ENCODE peak calls at places on chromosomes 4 and X, in six cellular contexts. One of them, this sample, is unnamed.

GRCh38 chrX:150680974-150681373 is 12.2 kb upstream of the MTMR1 start:
- DNase-seq in fibroblast of pulmonary artery: peak; percentile 49
- DNase-seq in endothelial cell: no peak
- DNase-seq in MM.1S: no peak
- DNase-seq in cardiac muscle cell: peak; percentile 29
- DNase-seq in GM12865: no peak
- DNase-seq in this sample: no peak

GRCh38 chr4:186719925-186720694 is 3.5 kb downstream of the FAT1 start:
- DNase-seq in fibroblast of pulmonary artery: peak; percentile 75
- DNase-seq in endothelial cell: peak; percentile 48
- DNase-seq in MM.1S: peak; percentile 45
- DNase-seq in cardiac muscle cell: peak; percentile 70
- DNase-seq in GM12865: peak; percentile 12
- DNase-seq in this sample: no peak

GRCh38 chr4:24240655-24241054 is 343.7 kb downstream of the DHX15 start:
- DNase-seq in fibroblast of pulmonary artery: no peak
- DNase-seq in endothelial cell: no peak
- DNase-seq in MM.1S: no peak
- DNase-seq in cardiac muscle cell: no peak
- DNase-seq in GM12865: no peak
- DNase-seq in this sample: peak; percentile 37

GRCh38 chr4:182916483-182917181 is 554 bp downstream of the DCTD start:
- DNase-seq in fibroblast of pulmonary artery: peak; percentile 77
- DNase-seq in endothelial cell: peak; percentile 53
- DNase-seq in MM.1S: peak; percentile 32
- DNase-seq in cardiac muscle cell: peak; percentile 80
- DNase-seq in GM12865: peak; percentile 62
- DNase-seq in this sample: peak; percentile 45

GRCh38 chr4:54929459-54929858 is 195.9 kb downstream of the KDR start:
- DNase-seq in fibroblast of pulmonary artery: peak; percentile 14
- DNase-seq in endothelial cell: no peak
- DNase-seq in MM.1S: no peak
- DNase-seq in cardiac muscle cell: no peak
- DNase-seq in GM12865: no peak
- DNase-seq in this sample: no peak

GRCh38 chr4:82614868-82615449 is 53.2 kb upstream of the TMEM150C start:
- DNase-seq in fibroblast of pulmonary artery: no peak
- DNase-seq in endothelial cell: no peak
- DNase-seq in MM.1S: no peak
- DNase-seq in cardiac muscle cell: no peak
- DNase-seq in GM12865: no peak
- DNase-seq in this sample: no peak

GRCh38 chr4:114659386-114660008 is 60.9 kb downstream of the UGT8 start:
- DNase-seq in fibroblast of pulmonary artery: peak; percentile 77
- DNase-seq in endothelial cell: peak; percentile 64
- DNase-seq in MM.1S: peak; percentile 60
- DNase-seq in cardiac muscle cell: peak; percentile 76
- DNase-seq in GM12865: peak; percentile 86
- DNase-seq in this sample: peak; percentile 70

GRCh38 chr4:156194896-156195295 is 241.2 kb upstream of the CTSO start:
- DNase-seq in fibroblast of pulmonary artery: no peak
- DNase-seq in endothelial cell: no peak
- DNase-seq in MM.1S: no peak
- DNase-seq in cardiac muscle cell: no peak
- DNase-seq in GM12865: no peak
- DNase-seq in this sample: no peak

GRCh38 chr4:72613959-72614358 is 44.9 kb upstream of the ADAMTS3 start:
- DNase-seq in fibroblast of pulmonary artery: no peak
- DNase-seq in endothelial cell: no peak
- DNase-seq in MM.1S: no peak
- DNase-seq in cardiac muscle cell: no peak
- DNase-seq in GM12865: no peak
- DNase-seq in this sample: no peak

GRCh38 chrX:153763989-153764755 is at the start of gene PLXNB3:
- DNase-seq in fibroblast of pulmonary artery: peak; percentile 65
- DNase-seq in endothelial cell: peak; percentile 74
- DNase-seq in MM.1S: peak; percentile 61
- DNase-seq in cardiac muscle cell: peak; percentile 71
- DNase-seq in GM12865: peak; percentile 64
- DNase-seq in this sample: peak; percentile 80

GRCh38 chr4:76373919-76374552 is 46.9 kb downstream of the CCDC158 start:
- DNase-seq in fibroblast of pulmonary artery: peak; percentile 71
- DNase-seq in endothelial cell: no peak
- DNase-seq in MM.1S: no peak
- DNase-seq in cardiac muscle cell: peak; percentile 53
- DNase-seq in GM12865: no peak
- DNase-seq in this sample: no peak

GRCh38 chr4:89664521-89664920 is 172.4 kb downstream of the SNCA start:
- DNase-seq in fibroblast of pulmonary artery: no peak
- DNase-seq in endothelial cell: no peak
- DNase-seq in MM.1S: no peak
- DNase-seq in cardiac muscle cell: no peak
- DNase-seq in GM12865: no peak
- DNase-seq in this sample: no peak

GRCh38 chr4:179415842-179416223 is 1973.6 kb upstream of the AGA start:
- DNase-seq in fibroblast of pulmonary artery: no peak
- DNase-seq in endothelial cell: no peak
- DNase-seq in MM.1S: no peak
- DNase-seq in cardiac muscle cell: no peak
- DNase-seq in GM12865: no peak
- DNase-seq in this sample: no peak

GRCh38 chr4:61872983-61873382 is 672.9 kb downstream of the ADGRL3 start:
- DNase-seq in fibroblast of pulmonary artery: no peak
- DNase-seq in endothelial cell: no peak
- DNase-seq in MM.1S: no peak
- DNase-seq in cardiac muscle cell: no peak
- DNase-seq in GM12865: no peak
- DNase-seq in this sample: no peak

GRCh38 chr4:43352859-43353258 is 460.3 kb downstream of the GRXCR1 start:
- DNase-seq in fibroblast of pulmonary artery: no peak
- DNase-seq in endothelial cell: no peak
- DNase-seq in MM.1S: no peak
- DNase-seq in cardiac muscle cell: no peak
- DNase-seq in GM12865: no peak
- DNase-seq in this sample: no peak

GRCh38 chr4:185256444-185256843 is 47.0 kb downstream of the SNX25 start:
- DNase-seq in fibroblast of pulmonary artery: peak; percentile 59
- DNase-seq in endothelial cell: no peak
- DNase-seq in MM.1S: no peak
- DNase-seq in cardiac muscle cell: peak; percentile 48
- DNase-seq in GM12865: no peak
- DNase-seq in this sample: no peak

GRCh38 chr4:30536231-30536630 is 183.9 kb upstream of the PCDH7 start:
- DNase-seq in fibroblast of pulmonary artery: peak; percentile 35
- DNase-seq in endothelial cell: no peak
- DNase-seq in MM.1S: no peak
- DNase-seq in cardiac muscle cell: peak; percentile 36
- DNase-seq in GM12865: no peak
- DNase-seq in this sample: no peak

GRCh38 chrX:54294306-54294705 is 63.5 kb downstream of the WNK3 start:
- DNase-seq in fibroblast of pulmonary artery: no peak
- DNase-seq in endothelial cell: no peak
- DNase-seq in MM.1S: no peak
- DNase-seq in cardiac muscle cell: no peak
- DNase-seq in GM12865: no peak
- DNase-seq in this sample: no peak

GRCh38 chrX:53190363-53190960 is 34.5 kb downstream of the KDM5C start:
- DNase-seq in fibroblast of pulmonary artery: peak; percentile 3
- DNase-seq in endothelial cell: peak; percentile 9
- DNase-seq in MM.1S: no peak
- DNase-seq in cardiac muscle cell: no peak
- DNase-seq in GM12865: no peak
- DNase-seq in this sample: peak; percentile 64

GRCh38 chr4:24428850-24429249 is 155.5 kb downstream of the DHX15 start:
- DNase-seq in fibroblast of pulmonary artery: no peak
- DNase-seq in endothelial cell: no peak
- DNase-seq in MM.1S: no peak
- DNase-seq in cardiac muscle cell: no peak
- DNase-seq in GM12865: no peak
- DNase-seq in this sample: no peak

GRCh38 chr4:88215351-88215750 is 56.9 kb upstream of the ABCG2 start:
- DNase-seq in fibroblast of pulmonary artery: no peak
- DNase-seq in endothelial cell: no peak
- DNase-seq in MM.1S: no peak
- DNase-seq in cardiac muscle cell: no peak
- DNase-seq in GM12865: no peak
- DNase-seq in this sample: no peak

GRCh38 chr4:38739438-38739837 is 43.4 kb downstream of the TLR10 start:
- DNase-seq in fibroblast of pulmonary artery: no peak
- DNase-seq in endothelial cell: no peak
- DNase-seq in MM.1S: no peak
- DNase-seq in cardiac muscle cell: no peak
- DNase-seq in GM12865: no peak
- DNase-seq in this sample: no peak

GRCh38 chr4:98599617-98600016 is 58.8 kb downstream of the TSPAN5 start:
- DNase-seq in fibroblast of pulmonary artery: no peak
- DNase-seq in endothelial cell: no peak
- DNase-seq in MM.1S: no peak
- DNase-seq in cardiac muscle cell: no peak
- DNase-seq in GM12865: no peak
- DNase-seq in this sample: no peak

GRCh38 chr4:98603683-98604573 is 54.5 kb downstream of the TSPAN5 start:
- DNase-seq in fibroblast of pulmonary artery: peak; percentile 56
- DNase-seq in endothelial cell: no peak
- DNase-seq in MM.1S: no peak
- DNase-seq in cardiac muscle cell: peak; percentile 60
- DNase-seq in GM12865: peak; percentile 18
- DNase-seq in this sample: no peak

GRCh38 chr4:98601719-98602118 is 56.7 kb downstream of the TSPAN5 start:
- DNase-seq in fibroblast of pulmonary artery: peak; percentile 39
- DNase-seq in endothelial cell: no peak
- DNase-seq in MM.1S: no peak
- DNase-seq in cardiac muscle cell: peak; percentile 35
- DNase-seq in GM12865: no peak
- DNase-seq in this sample: no peak

GRCh38 chr4:98604723-98605122 is 53.7 kb downstream of the TSPAN5 start:
- DNase-seq in fibroblast of pulmonary artery: peak; percentile 39
- DNase-seq in endothelial cell: no peak
- DNase-seq in MM.1S: no peak
- DNase-seq in cardiac muscle cell: peak; percentile 44
- DNase-seq in GM12865: no peak
- DNase-seq in this sample: no peak

GRCh38 chr4:98602270-98602669 is 56.1 kb downstream of the TSPAN5 start:
- DNase-seq in fibroblast of pulmonary artery: no peak
- DNase-seq in endothelial cell: no peak
- DNase-seq in MM.1S: no peak
- DNase-seq in cardiac muscle cell: no peak
- DNase-seq in GM12865: no peak
- DNase-seq in this sample: no peak
- TF ChIP-seq CTCF in fibroblast of pulmonary artery: no peak
- TF ChIP-seq CTCF in endothelial cell: no peak
- TF ChIP-seq CTCF in MM.1S: no peak
- TF ChIP-seq CTCF in cardiac muscle cell: no peak
- TF ChIP-seq CTCF in GM12865: no peak
- TF ChIP-seq CTCF in this sample: no peak

GRCh38 chr4:15331930-15332329 is 95.9 kb upstream of the C1QTNF7 start:
- DNase-seq in fibroblast of pulmonary artery: no peak
- DNase-seq in endothelial cell: no peak
- DNase-seq in MM.1S: no peak
- DNase-seq in cardiac muscle cell: no peak
- DNase-seq in GM12865: no peak
- DNase-seq in this sample: no peak
- TF ChIP-seq CTCF in fibroblast of pulmonary artery: no peak
- TF ChIP-seq CTCF in endothelial cell: no peak
- TF ChIP-seq CTCF in MM.1S: no peak
- TF ChIP-seq CTCF in cardiac muscle cell: no peak
- TF ChIP-seq CTCF in GM12865: no peak
- TF ChIP-seq CTCF in this sample: no peak

GRCh38 chrX:143664302-143664701 is 28.4 kb upstream of the SLITRK4 start:
- DNase-seq in fibroblast of pulmonary artery: peak; percentile 22
- DNase-seq in endothelial cell: peak; percentile 2
- DNase-seq in MM.1S: peak; percentile 50
- DNase-seq in cardiac muscle cell: peak; percentile 23
- DNase-seq in GM12865: peak; percentile 3
- DNase-seq in this sample: no peak

GRCh38 chrX:143663755-143664154 is 27.9 kb upstream of the SLITRK4 start:
- DNase-seq in fibroblast of pulmonary artery: peak; percentile 44
- DNase-seq in endothelial cell: no peak
- DNase-seq in MM.1S: no peak
- DNase-seq in cardiac muscle cell: peak; percentile 64
- DNase-seq in GM12865: no peak
- DNase-seq in this sample: no peak

GRCh38 chrX:143669395-143669794 is 33.5 kb upstream of the SLITRK4 start:
- DNase-seq in fibroblast of pulmonary artery: peak; percentile 16
- DNase-seq in endothelial cell: no peak
- DNase-seq in MM.1S: peak; percentile 11
- DNase-seq in cardiac muscle cell: peak; percentile 35
- DNase-seq in GM12865: no peak
- DNase-seq in this sample: no peak
- TF ChIP-seq CTCF in fibroblast of pulmonary artery: peak; percentile 23
- TF ChIP-seq CTCF in endothelial cell: no peak
- TF ChIP-seq CTCF in MM.1S: peak; percentile 43
- TF ChIP-seq CTCF in cardiac muscle cell: peak; percentile 33
- TF ChIP-seq CTCF in GM12865: no peak
- TF ChIP-seq CTCF in this sample: peak; percentile 46

DNA sequence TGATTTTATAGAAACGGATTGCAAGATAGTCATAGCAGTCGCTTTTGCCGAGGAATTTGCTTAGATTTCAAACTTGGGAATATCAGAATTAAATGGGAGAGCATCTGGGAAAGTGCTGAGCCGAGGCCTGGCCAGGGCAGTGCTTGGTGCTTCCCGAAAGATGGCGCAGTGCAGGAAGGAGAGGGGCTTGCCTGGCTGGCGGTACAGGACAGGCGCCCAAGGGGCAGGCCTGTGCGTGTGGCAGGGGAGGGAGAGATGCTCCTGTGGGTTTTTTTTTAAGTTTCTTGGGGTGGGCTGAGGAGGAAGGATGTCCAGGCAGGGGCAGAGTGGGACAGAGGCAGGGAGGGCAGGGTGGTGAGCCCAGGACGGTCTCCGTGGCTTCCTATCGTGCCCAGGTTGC is 241.1 kb downstream of the AFAP1 start:
- DNase-seq in fibroblast of pulmonary artery: no peak
- DNase-seq in endothelial cell: no peak
- DNase-seq in MM.1S: no peak
- DNase-seq in cardiac muscle cell: no peak
- DNase-seq in GM12865: no peak
- DNase-seq in this sample: peak; percentile 44
- TF ChIP-seq CTCF in fibroblast of pulmonary artery: no peak
- TF ChIP-seq CTCF in endothelial cell: no peak
- TF ChIP-seq CTCF in MM.1S: no peak
- TF ChIP-seq CTCF in cardiac muscle cell: peak; percentile 36
- TF ChIP-seq CTCF in GM12865: no peak
- TF ChIP-seq CTCF in this sample: peak; percentile 34

DNA sequence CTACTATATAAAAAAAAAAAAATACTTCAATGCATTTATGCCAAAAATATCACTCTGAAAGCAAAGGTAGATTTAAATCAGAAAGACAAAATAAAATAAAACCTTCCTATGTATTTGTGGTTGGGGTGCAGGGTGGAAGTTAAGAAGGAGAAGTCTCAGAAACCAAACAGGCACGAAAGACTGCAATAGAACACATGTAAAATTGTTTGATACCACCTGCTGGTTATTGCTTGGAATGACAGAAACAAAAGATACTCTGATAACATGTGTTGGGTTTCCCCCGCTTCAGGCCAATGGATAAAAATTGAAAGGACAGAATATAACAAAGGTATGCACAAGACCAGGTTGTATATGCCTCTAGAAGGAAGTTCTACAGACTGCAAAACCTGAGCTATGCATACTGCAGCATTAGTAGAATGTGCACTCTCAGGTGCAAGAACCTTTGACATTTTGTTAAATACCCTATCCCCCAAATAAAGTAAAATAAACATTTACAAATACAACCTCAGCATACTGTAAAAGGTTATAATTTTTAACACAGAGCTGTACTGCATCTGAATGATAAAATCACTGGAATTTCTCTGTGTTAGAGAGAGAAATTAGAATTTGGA is 118.8 kb downstream of the GABRA2 start:
- DNase-seq in fibroblast of pulmonary artery: peak; percentile 37
- DNase-seq in endothelial cell: no peak
- DNase-seq in MM.1S: peak; percentile 53
- DNase-seq in cardiac muscle cell: peak; percentile 29
- DNase-seq in GM12865: peak; percentile 35
- DNase-seq in this sample: no peak
- TF ChIP-seq CTCF in fibroblast of pulmonary artery: peak; percentile 54
- TF ChIP-seq CTCF in endothelial cell: peak; percentile 41
- TF ChIP-seq CTCF in MM.1S: peak; percentile 55
- TF ChIP-seq CTCF in cardiac muscle cell: peak; percentile 41
- TF ChIP-seq CTCF in GM12865: peak; percentile 36
- TF ChIP-seq CTCF in this sample: peak; percentile 49

This sample was measured in H9.